ENCODE peak calls at places on chromosomes 13 and 19, in ten cellular contexts. V, I, U, X, M, Z, C, J, H and P are unnamed samples.

GRCh38 chr13:49697468-49697867 is 6.2 kb upstream of the EBPL start:
- DNase-seq in V (no peak), I (no peak), U (no peak), X (no peak), M (no peak), Z (no peak), C (no peak), J (no peak), H (no peak), P (no peak)

GRCh38 chr13:41649659-41650058 is 192.3 kb downstream of the RGCC start:
- DNase-seq in V (no peak), I (no peak), U (no peak), X (peak; percentile 36), M (peak; percentile 46), Z (no peak), C (no peak), J (no peak), H (no peak), P (no peak)

GRCh38 chr13:79307866-79308298 is 98.2 kb downstream of the RBM26 start:
- DNase-seq in V (no peak), I (no peak), U (peak; percentile 33), X (no peak), M (peak; percentile 6), Z (no peak), C (no peak), J (no peak), H (no peak), P (no peak)

GRCh38 chr19:55251296-55252081 is 7.3 kb downstream of the PPP6R1 start:
- DNase-seq in V (no peak), I (no peak), U (no peak), X (no peak), M (no peak), Z (no peak), C (no peak), J (no peak), H (no peak), P (no peak)

GRCh38 chr19:46659151-46660007 is 1.6 kb downstream of the DACT3 start:
- DNase-seq in V (peak; percentile 39), I (peak; percentile 34), U (peak; percentile 39), X (peak; percentile 91), M (peak; percentile 77), Z (peak; percentile 61), C (peak; percentile 60), J (no peak), H (no peak), P (peak; percentile 48)

GRCh38 chr19:29294343-29294811 is 81.4 kb upstream of the UQCRFS1 start:
- DNase-seq in V (no peak), I (no peak), U (no peak), X (no peak), M (no peak), Z (no peak), C (no peak), J (no peak), H (no peak), P (no peak)

GRCh38 chr19:33406521-33407139 is 33.1 kb downstream of the CEBPG start:
- DNase-seq in V (peak; percentile 71), I (peak; percentile 81), U (peak; percentile 52), X (peak; percentile 71), M (peak; percentile 84), Z (peak; percentile 79), C (no peak), J (peak; percentile 68), H (peak; percentile 69), P (peak; percentile 67)

GRCh38 chr13:21100994-21101757 is 39.8 kb upstream of the LATS2 start:
- DNase-seq in V (no peak), I (no peak), U (no peak), X (no peak), M (no peak), Z (no peak), C (no peak), J (no peak), H (no peak), P (no peak)

GRCh38 chr19:38219221-38219620 is 4.8 kb downstream of the DPF1 start:
- DNase-seq in V (no peak), I (no peak), U (no peak), X (no peak), M (no peak), Z (no peak), C (no peak), J (no peak), H (no peak), P (no peak)

GRCh38 chr13:39943711-39944110 is 288.2 kb downstream of the COG6 start:
- DNase-seq in V (no peak), I (no peak), U (no peak), X (no peak), M (no peak), Z (no peak), C (no peak), J (no peak), H (no peak), P (no peak)

GRCh38 chr13:112910616-112911280 is 58.3 kb upstream of the MCF2L start:
- DNase-seq in V (no peak), I (no peak), U (no peak), X (no peak), M (no peak), Z (no peak), C (peak; percentile 51), J (no peak), H (no peak), P (no peak)

GRCh38 chr13:108609353-108609752 is 20.1 kb upstream of the MYO16 start:
- DNase-seq in V (no peak), I (no peak), U (no peak), X (peak; percentile 21), M (peak; percentile 27), Z (peak; percentile 37), C (no peak), J (no peak), H (no peak), P (no peak)

GRCh38 chr13:99123101-99124045 is 77.3 kb upstream of the UBAC2 start:
- DNase-seq in V (no peak), I (no peak), U (no peak), X (no peak), M (no peak), Z (no peak), C (no peak), J (no peak), H (no peak), P (no peak)

GRCh38 chr13:98998831-98999634 is 21.2 kb upstream of the DOCK9 start:
- DNase-seq in V (no peak), I (no peak), U (no peak), X (no peak), M (no peak), Z (no peak), C (no peak), J (no peak), H (no peak), P (no peak)

GRCh38 chr19:48085077-48085476 is 25.5 kb downstream of the PLA2G4C start:
- DNase-seq in V (no peak), I (no peak), U (no peak), X (no peak), M (no peak), Z (no peak), C (no peak), J (no peak), H (no peak), P (no peak)

GRCh38 chr19:330503-330902 is 14.1 kb downstream of the MIER2 start:
- DNase-seq in V (no peak), I (no peak), U (no peak), X (no peak), M (no peak), Z (no peak), C (no peak), J (no peak), H (no peak), P (no peak)

GRCh38 chr13:43785681-43786471 is 896 bp downstream of the ENOX1 start:
- DNase-seq in V (peak; percentile 87), I (peak; percentile 73), U (peak; percentile 76), X (peak; percentile 86), M (peak; percentile 77), Z (peak; percentile 77), C (peak; percentile 65), J (peak; percentile 85), H (peak; percentile 87), P (peak; percentile 80)

GRCh38 chr19:2038284-2039081 is 12.6 kb downstream of the MKNK2 start:
- DNase-seq in V (no peak), I (peak; percentile 39), U (peak; percentile 40), X (no peak), M (no peak), Z (peak; percentile 4), C (no peak), J (no peak), H (no peak), P (no peak)
- H3K4me1 ChIP-seq in V (peaks cover 40% of the 10 kb centered on the region), I (peaks cover 27% of the 10 kb centered on the region), U (peaks cover 54% of the 10 kb centered on the region), X (peaks cover 22% of the 10 kb centered on the region), M (peaks cover 22% of the 10 kb centered on the region), Z (peaks cover 16% of the 10 kb centered on the region), C (peaks cover 5% of the 10 kb centered on the region), J (peaks cover 40% of the 10 kb centered on the region), H (peaks cover 51% of the 10 kb centered on the region), P (peaks cover 44% of the 10 kb centered on the region)

GRCh38 chr19:34580408-34580807 is 96.6 kb downstream of the SCGB2B2 start:
- DNase-seq in V (no peak), I (no peak), U (no peak), X (no peak), M (no peak), Z (no peak), C (no peak), J (no peak), H (no peak), P (no peak)
- TF ChIP-seq CTCF in V (no peak), I (no peak), U (no peak), X (no peak), M (no peak), Z (no peak), C (no peak), J (no peak), H (no peak), P (no peak)

GRCh38 chr13:30375436-30375835 is 46.9 kb upstream of the UBE2L5 start:
- DNase-seq in V (no peak), I (no peak), U (no peak), X (no peak), M (no peak), Z (no peak), C (no peak), J (no peak), H (no peak), P (no peak)
- H3K27ac ChIP-seq in V (no peak overlapping the region), I (no peak overlapping the region), U (no peak overlapping the region), X (no peak overlapping the region), M (no peak overlapping the region), Z (no peak overlapping the region), C (no peak overlapping the region), J (no peak overlapping the region), H (no peak overlapping the region), P (no peak overlapping the region)

DNA sequence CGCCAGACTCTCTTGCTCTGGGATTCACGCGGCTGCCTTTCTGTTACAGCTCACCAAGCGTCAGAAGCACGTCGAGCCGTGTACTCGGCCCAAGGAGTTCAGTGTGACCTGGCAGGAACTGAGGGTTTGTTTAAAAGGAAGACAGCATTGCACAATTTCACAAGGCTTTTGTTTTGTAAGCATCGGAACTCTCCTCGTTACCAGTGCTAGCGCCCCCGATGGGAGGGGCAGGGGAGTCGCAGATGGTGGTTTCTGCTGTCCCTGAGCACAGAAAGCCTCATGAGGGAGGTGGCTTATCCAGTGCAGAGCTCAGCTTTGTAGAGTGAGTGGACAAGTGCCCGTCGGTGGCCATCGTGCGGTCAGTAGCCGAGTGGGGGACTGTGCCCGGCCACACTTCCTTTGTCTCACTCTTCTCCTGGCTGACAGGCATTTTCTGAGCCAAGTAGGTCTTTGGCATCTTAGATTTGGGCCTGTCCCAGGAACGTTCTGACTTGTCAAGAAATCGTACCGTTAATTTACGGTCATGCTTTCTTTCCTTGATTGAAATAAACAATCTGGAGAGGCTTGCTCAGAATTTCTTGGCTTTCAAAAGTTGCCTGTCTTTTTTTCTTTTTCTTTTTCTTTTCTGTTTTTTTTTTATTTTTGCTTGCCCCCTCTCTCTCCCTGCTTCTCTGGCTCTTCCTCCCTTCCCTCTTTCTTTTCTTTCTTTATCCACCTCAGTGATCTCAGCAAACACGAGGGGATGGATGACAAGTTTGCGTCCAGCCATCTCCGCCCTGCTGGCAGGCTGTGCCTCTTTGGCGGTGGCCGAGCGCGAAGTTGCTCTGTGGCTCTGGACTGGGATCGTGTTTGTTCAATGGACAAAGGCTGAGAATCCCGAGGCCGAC is 7.7 kb downstream of the KDM4B start:
- DNase-seq in V (peak; percentile 65), I (no peak), U (peak; percentile 93), X (no peak), M (peak; percentile 44), Z (peak; percentile 75), C (peak; percentile 80), J (peak; percentile 83), H (peak; percentile 72), P (peak; percentile 91)
- H3K4me1 ChIP-seq in V (peaks cover 69% of the 10 kb centered on the region), I (peaks cover 31% of the 10 kb centered on the region), U (peaks cover 77% of the 10 kb centered on the region), X (peaks cover 23% of the 10 kb centered on the region), M (peaks cover 2% of the 10 kb centered on the region), Z (peaks cover 19% of the 10 kb centered on the region), C (peaks cover 8% of the 10 kb centered on the region), J (peaks cover 81% of the 10 kb centered on the region), H (peaks cover 94% of the 10 kb centered on the region), P (peaks cover 73% of the 10 kb centered on the region)